ENCODE peak calls at places on chromosomes 1 and 21, in six cellular contexts. F is NCI-H1694 treated with DMSO at 0.1 percent for 48 hours, T is NCI-H1092, V is fibroblast of lung, B is astrocyte of the spinal cord, M is activated gamma-delta T cell treated with Interleukin-2 at 50 U/mL for 16 hours. S is an unnamed sample.

GRCh38 chr21:41426656-41427311 is 745 bp downstream of the MX1 start:
- DNase-seq in F (no peak), T (no peak), V (no peak), B (no peak), M (no peak), S (no peak)

GRCh38 chr1:53305650-53306049 is 22.2 kb downstream of the LRP8 start:
- DNase-seq in F (no peak), T (peak), V (peak), B (no peak), M (no peak), S (no peak)

GRCh38 chr1:20604678-20605077 is 15.8 kb downstream of the CDA start:
- DNase-seq in F (no peak), T (no peak), V (peak), B (no peak), M (no peak), S (peak)

GRCh38 chr1:209937996-209938959 is at the start of gene SYT14:
- DNase-seq in F (peak), T (peak), V (peak), B (peak), M (no peak), S (no peak)

GRCh38 chr1:1430114-1430982 is 5.1 kb upstream of the VWA1 start:
- DNase-seq in F (peak), T (peak), V (peak), B (peak), M (no peak), S (no peak)

GRCh38 chr1:4146101-4146500 is 246.0 kb upstream of the C1orf174 start:
- DNase-seq in F (no peak), T (no peak), V (no peak), B (no peak), M (no peak), S (no peak)

GRCh38 chr21:14697769-14698168 is 151.7 kb upstream of the SAMSN1 start:
- DNase-seq in F (no peak), T (no peak), V (no peak), B (no peak), M (no peak), S (no peak)

GRCh38 chr1:230286166-230286889 is 139.8 kb downstream of the PGBD5 start:
- DNase-seq in F (no peak), T (no peak), V (no peak), B (no peak), M (no peak), S (no peak)

GRCh38 chr21:38505654-38506523 is 7.6 kb upstream of the ERG start:
- DNase-seq in F (peak), T (peak), V (peak), B (peak), M (no peak), S (peak)

GRCh38 chr1:219066631-219067349 is 106.9 kb upstream of the LYPLAL1 start:
- DNase-seq in F (peak), T (no peak), V (peak), B (peak), M (no peak), S (peak)

GRCh38 chr1:7454895-7455784 is 316.0 kb upstream of the VAMP3 start:
- DNase-seq in F (no peak), T (no peak), V (peak), B (peak), M (no peak), S (no peak)

GRCh38 chr1:89130716-89131115 is 4.8 kb upstream of the GBP2 start:
- DNase-seq in F (no peak), T (no peak), V (peak), B (no peak), M (no peak), S (no peak)

GRCh38 chr1:229714964-229715603 is 89.0 kb downstream of the URB2 start:
- DNase-seq in F (no peak), T (no peak), V (no peak), B (no peak), M (peak), S (peak)

GRCh38 chr21:43958364-43959158 is 53.5 kb upstream of the TRAPPC10 start:
- DNase-seq in F (no peak), T (no peak), V (no peak), B (no peak), M (no peak), S (no peak)

GRCh38 chr1:2379733-2380404 is 11.5 kb downstream of the MORN1 start:
- DNase-seq in F (no peak), T (no peak), V (no peak), B (no peak), M (no peak), S (no peak)

GRCh38 chr1:4797429-4797828 is 143.0 kb downstream of the AJAP1 start:
- DNase-seq in F (no peak), T (no peak), V (no peak), B (no peak), M (no peak), S (no peak)

GRCh38 chr1:94193128-94193527 is 44.3 kb downstream of the ARHGAP29 start:
- DNase-seq in F (no peak), T (no peak), V (no peak), B (no peak), M (no peak), S (no peak)

GRCh38 chr1:54564312-54565112 is 16.5 kb downstream of the ACOT11 start:
- DNase-seq in F (no peak), T (no peak), V (no peak), B (no peak), M (no peak), S (no peak)

GRCh38 chr1:219507432-219507831 is 105.5 kb downstream of the ZC3H11B start:
- DNase-seq in F (no peak), T (no peak), V (no peak), B (peak), M (no peak), S (no peak)

GRCh38 chr1:21937372-21938121 is 437 bp upstream of the HSPG2 start:
- DNase-seq in F (peak), T (peak), V (peak), B (peak), M (peak), S (peak)

GRCh38 chr1:242523968-242524570 is 428 bp downstream of the PLD5 start:
- DNase-seq in F (peak), T (peak), V (peak), B (peak), M (no peak), S (no peak)

GRCh38 chr1:78426398-78426797 is 64.4 kb upstream of the PTGFR start:
- DNase-seq in F (no peak), T (no peak), V (no peak), B (peak), M (no peak), S (no peak)

GRCh38 chr1:7487756-7488474 is 283.2 kb upstream of the VAMP3 start:
- DNase-seq in F (no peak), T (no peak), V (no peak), B (no peak), M (no peak), S (no peak)

GRCh38 chr21:36707763-36708511 is 9.0 kb downstream of the SIM2 start:
- DNase-seq in F (no peak), T (no peak), V (no peak), B (no peak), M (no peak), S (no peak)

GRCh38 chr1:37621326-37621870 is 13.3 kb downstream of the RSPO1 start:
- DNase-seq in F (no peak), T (no peak), V (no peak), B (no peak), M (no peak), S (no peak)

GRCh38 chr1:67599085-67599484 is 85.9 kb upstream of the GADD45A start:
- DNase-seq in F (no peak), T (no peak), V (peak), B (no peak), M (no peak), S (no peak)

GRCh38 chr21:42057861-42058437 is 13.2 kb upstream of the UMODL1 start:
- DNase-seq in F (no peak), T (no peak), V (peak), B (no peak), M (no peak), S (no peak)

GRCh38 chr1:17525996-17526686 is 13.4 kb upstream of the ARHGEF10L start:
- DNase-seq in F (no peak), T (no peak), V (no peak), B (no peak), M (no peak), S (no peak)